ENCODE peak calls at places on chromosomes 2 and 18, in six cellular contexts. C is uterus; R is stimulated activated CD8-positive, alpha-beta memory T cell treated with anti-CD3 and anti-CD28 coated beads, Interleukin-2, amount 100 ng/mL, for 1 hour; W is GM04504; S is HepG2; Q is OCI-LY7. T is an unnamed sample.

GRCh38 chr2:215728504-215729065 is 284.8 kb downstream of the MREG start:
- DNase-seq in Q (no peak), C (no peak), S (peak), R (no peak), W (peak), T (no peak)

GRCh38 chr2:212157011-212157410 is 381.6 kb downstream of the ERBB4 start:
- DNase-seq in S (no peak), W (no peak), R (no peak), C (no peak), Q (no peak), T (no peak)

GRCh38 chr2:228599297-228599696 is 417.8 kb upstream of the SPHKAP start:
- DNase-seq in R (no peak), C (no peak), W (no peak), S (no peak), Q (peak), T (no peak)

GRCh38 chr2:208608436-208608835 is 201.8 kb downstream of the PTH2R start:
- DNase-seq in Q (no peak), C (no peak), W (no peak), R (no peak), S (no peak), T (peak)

GRCh38 chr2:154189963-154190362 is 318.2 kb downstream of the GALNT13 start:
- DNase-seq in C (no peak), R (no peak), Q (no peak), S (no peak), W (no peak), T (no peak)

GRCh38 chr2:234137400-234138014 is 87.0 kb downstream of the SPP2 start:
- DNase-seq in R (no peak), S (no peak), Q (no peak), C (no peak), W (no peak), T (peak)

GRCh38 chr2:217314021-217314460 is 454.2 kb upstream of the TNP1 start:
- DNase-seq in S (no peak), W (no peak), R (no peak), C (no peak), Q (no peak), T (peak)

GRCh38 chr18:65938592-65939372 is 188.0 kb downstream of the CDH7 start:
- DNase-seq in W (no peak), S (peak), Q (peak), R (no peak), C (no peak), T (peak)

GRCh38 chr2:133817680-133818566 is 249.7 kb upstream of the NCKAP5 start:
- DNase-seq in C (no peak), S (peak), R (no peak), Q (no peak), W (peak), T (no peak)

GRCh38 chr18:62182220-62182619 is 4.6 kb downstream of the PIGN start:
- DNase-seq in C (no peak), S (no peak), Q (peak), W (no peak), R (no peak), T (no peak)

GRCh38 chr18:59613903-59614302 is 83.3 kb downstream of the CCBE1 start:
- DNase-seq in C (no peak), R (no peak), Q (no peak), W (no peak), S (no peak), T (no peak)

GRCh38 chr2:26550276-26551015 is 72.5 kb upstream of the OTOF start:
- DNase-seq in R (no peak), W (no peak), Q (no peak), S (no peak), C (no peak), T (no peak)

GRCh38 chr2:2664989-2665833 is 334.1 kb upstream of the MYT1L start:
- DNase-seq in R (no peak), C (no peak), S (peak), W (no peak), Q (no peak), T (no peak)

GRCh38 chr2:121489944-121490585 is 40.6 kb upstream of the RNU4ATAC start:
- DNase-seq in W (no peak), S (no peak), C (no peak), R (no peak), Q (no peak), T (no peak)

GRCh38 chr2:122307772-122308171 is 552.3 kb downstream of the TSN start:
- DNase-seq in W (no peak), C (no peak), Q (no peak), S (no peak), R (no peak), T (no peak)

GRCh38 chr18:48835119-48835518 is 115.6 kb downstream of the SMAD7 start:
- DNase-seq in S (no peak), R (no peak), Q (no peak), C (no peak), W (no peak), T (no peak)

GRCh38 chr2:36615214-36615613 is 17.2 kb upstream of the FEZ2 start:
- DNase-seq in W (no peak), R (no peak), Q (no peak), S (no peak), C (no peak), T (no peak)

GRCh38 chr2:188471166-188471565 is 179.5 kb downstream of the GULP1 start:
- DNase-seq in W (no peak), C (no peak), Q (no peak), S (no peak), R (no peak), T (no peak)

GRCh38 chr2:43168016-43168369 is 58.4 kb downstream of the ZFP36L2 start:
- DNase-seq in W (no peak), C (no peak), R (no peak), Q (no peak), S (no peak), T (no peak)

T was measured in HT-29.